ENCODE peak calls at places on chromosomes 13 and 19, in four cellular contexts. One of them, this sample, is unnamed.

GRCh38 chr13:74444877-74445479 is 310.8 kb upstream of the KLF12 start:
- DNase-seq in HepG2: no peak
- DNase-seq in K562: no peak
- DNase-seq in GM12878: no peak
- DNase-seq in this sample: no peak

GRCh38 chr19:18500820-18501219 is 21.1 kb downstream of the ELL start:
- DNase-seq in HepG2: no peak
- DNase-seq in K562: no peak
- DNase-seq in GM12878: no peak
- DNase-seq in this sample: no peak

GRCh38 chr19:17170538-17171297 is 44.4 kb upstream of the USE1 start:
- DNase-seq in HepG2: no peak
- DNase-seq in K562: no peak
- DNase-seq in GM12878: no peak
- DNase-seq in this sample: no peak

GRCh38 chr13:41311607-41312500 is 787 bp downstream of the NAA16 start:
- DNase-seq in HepG2: peak
- DNase-seq in K562: peak
- DNase-seq in GM12878: no peak
- DNase-seq in this sample: no peak

GRCh38 chr19:53365899-53366493 is 491 bp downstream of the ZNF525 start:
- DNase-seq in HepG2: peak
- DNase-seq in K562: peak
- DNase-seq in GM12878: no peak
- DNase-seq in this sample: no peak

GRCh38 chr19:14536926-14537692 is 7.7 kb downstream of the TECR start:
- DNase-seq in HepG2: no peak
- DNase-seq in K562: peak
- DNase-seq in GM12878: no peak
- DNase-seq in this sample: peak

GRCh38 chr13:113208424-113209335 is at the start of gene PCID2:
- DNase-seq in HepG2: peak
- DNase-seq in K562: peak
- DNase-seq in GM12878: peak
- DNase-seq in this sample: peak

GRCh38 chr19:5091576-5092215 is 122.8 kb downstream of the KDM4B start:
- DNase-seq in HepG2: no peak
- DNase-seq in K562: peak
- DNase-seq in GM12878: no peak
- DNase-seq in this sample: no peak

GRCh38 chr13:77333521-77334083 is 6.7 kb upstream of the MYCBP2 start:
- DNase-seq in HepG2: no peak
- DNase-seq in K562: no peak
- DNase-seq in GM12878: no peak
- DNase-seq in this sample: no peak

GRCh38 chr19:4362871-4363545 is 19.6 kb downstream of the MPND start:
- DNase-seq in HepG2: no peak
- DNase-seq in K562: no peak
- DNase-seq in GM12878: no peak
- DNase-seq in this sample: peak

GRCh38 chr19:670609-671075 is 5.5 kb upstream of the FSTL3 start:
- DNase-seq in HepG2: peak
- DNase-seq in K562: no peak
- DNase-seq in GM12878: no peak
- DNase-seq in this sample: no peak

GRCh38 chr13:33958964-33959363 is 141.0 kb downstream of the RFC3 start:
- DNase-seq in HepG2: no peak
- DNase-seq in K562: no peak
- DNase-seq in GM12878: peak
- DNase-seq in this sample: no peak

GRCh38 chr13:43905435-43906031 is 25.8 kb downstream of the LACC1 start:
- DNase-seq in HepG2: peak
- DNase-seq in K562: peak
- DNase-seq in GM12878: no peak
- DNase-seq in this sample: no peak

GRCh38 chr13:110714798-110715394 is 1.4 kb downstream of the ING1 start:
- DNase-seq in HepG2: peak
- DNase-seq in K562: no peak
- DNase-seq in GM12878: no peak
- DNase-seq in this sample: no peak

GRCh38 chr19:554817-555216 is 11.0 kb downstream of the GZMM start:
- DNase-seq in HepG2: no peak
- DNase-seq in K562: no peak
- DNase-seq in GM12878: no peak
- DNase-seq in this sample: no peak

GRCh38 chr13:65260938-65261880 is 1968.9 kb downstream of the PCDH9 start:
- DNase-seq in HepG2: no peak
- DNase-seq in K562: no peak
- DNase-seq in GM12878: no peak
- DNase-seq in this sample: no peak

GRCh38 chr19:5683177-5683886 is 2.5 kb downstream of the HSD11B1L start:
- DNase-seq in HepG2: no peak
- DNase-seq in K562: no peak
- DNase-seq in GM12878: no peak
- DNase-seq in this sample: no peak

GRCh38 chr13:106859505-106859904 is 291.6 kb upstream of the ARGLU1 start:
- DNase-seq in HepG2: no peak
- DNase-seq in K562: no peak
- DNase-seq in GM12878: no peak
- DNase-seq in this sample: no peak

GRCh38 chr13:31824705-31825512 is 85.6 kb downstream of the RXFP2 start:
- DNase-seq in HepG2: no peak
- DNase-seq in K562: no peak
- DNase-seq in GM12878: peak
- DNase-seq in this sample: no peak

GRCh38 chr19:1172353-1173159 is 1.5 kb downstream of the SBNO2 start:
- DNase-seq in HepG2: no peak
- DNase-seq in K562: no peak
- DNase-seq in GM12878: no peak
- DNase-seq in this sample: no peak

GRCh38 chr13:107099661-107100060 is 531.7 kb upstream of the ARGLU1 start:
- DNase-seq in HepG2: no peak
- DNase-seq in K562: no peak
- DNase-seq in GM12878: no peak
- DNase-seq in this sample: no peak

GRCh38 chr19:14150041-14150769 is 13.8 kb upstream of the ASF1B start:
- DNase-seq in HepG2: no peak
- DNase-seq in K562: no peak
- DNase-seq in GM12878: no peak
- DNase-seq in this sample: no peak

GRCh38 chr13:33388254-33388998 is 102.9 kb upstream of the STARD13 start:
- DNase-seq in HepG2: no peak
- DNase-seq in K562: no peak
- DNase-seq in GM12878: no peak
- DNase-seq in this sample: no peak

GRCh38 chr19:46902402-46902766 is 41.6 kb downstream of the ARHGAP35 start:
- DNase-seq in HepG2: no peak
- DNase-seq in K562: no peak
- DNase-seq in GM12878: no peak
- DNase-seq in this sample: no peak

DNA sequence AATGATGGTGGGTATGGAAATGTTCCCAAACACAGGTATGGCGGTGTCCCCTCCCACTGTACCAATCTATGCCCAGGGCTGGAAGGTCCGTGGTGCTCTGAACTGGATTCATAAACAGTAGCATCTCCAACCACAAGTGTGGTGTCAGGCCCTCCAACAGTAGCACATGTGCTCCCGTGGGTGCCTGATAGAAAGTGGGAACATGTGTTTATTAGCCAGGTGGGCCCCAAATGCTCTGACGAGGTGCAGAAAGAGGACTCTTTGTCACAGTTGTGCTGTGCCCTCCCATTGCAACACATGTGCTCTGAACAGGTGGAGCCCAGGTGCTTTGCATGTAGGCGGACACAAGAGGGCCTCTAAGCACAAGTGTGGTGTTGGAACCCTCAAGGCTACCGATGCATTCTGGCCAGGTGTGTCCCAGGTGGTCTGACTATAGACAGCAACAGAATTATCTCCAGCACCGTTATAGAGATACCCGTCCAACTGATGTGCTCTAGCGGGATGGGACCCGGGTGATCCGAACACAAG is 75.4 kb upstream of the ZNF30 start:
- DNase-seq in HepG2: peak
- DNase-seq in K562: no peak
- DNase-seq in GM12878: no peak
- DNase-seq in this sample: no peak
- TF ChIP-seq BRCA1 in HepG2: no peak
- TF ChIP-seq BRCA1 in K562: no peak
- TF ChIP-seq BRCA1 in GM12878: no peak
- TF ChIP-seq BRCA1 in this sample: no peak

GRCh38 chr13:101755228-101755887 is 302.9 kb downstream of the ITGBL1 start:
- DNase-seq in HepG2: no peak
- DNase-seq in K562: no peak
- DNase-seq in GM12878: no peak
- DNase-seq in this sample: no peak
- TF ChIP-seq BRCA1 in HepG2: no peak
- TF ChIP-seq BRCA1 in K562: no peak
- TF ChIP-seq BRCA1 in GM12878: no peak
- TF ChIP-seq BRCA1 in this sample: no peak

DNA sequence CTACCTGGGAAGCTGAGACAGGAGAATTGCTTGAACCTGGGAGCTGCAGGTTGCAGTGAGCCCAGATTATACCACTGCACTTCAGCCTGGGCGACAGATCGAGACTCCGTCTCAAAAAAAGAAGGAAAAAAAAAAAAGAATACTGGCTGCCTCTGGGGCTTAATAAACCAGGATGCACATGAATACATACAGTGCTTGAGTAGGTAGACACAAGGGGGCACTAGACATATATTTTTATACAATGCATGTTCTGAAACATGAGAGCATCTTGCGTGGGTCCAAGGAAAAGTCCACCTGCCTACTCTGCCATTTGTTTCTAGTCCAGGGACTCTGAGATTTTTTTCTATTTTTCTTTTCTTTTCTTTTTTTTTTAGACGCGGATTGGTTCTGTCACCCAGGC is 31.2 kb downstream of the KEAP1 start:
- DNase-seq in HepG2: peak
- DNase-seq in K562: no peak
- DNase-seq in GM12878: no peak
- DNase-seq in this sample: no peak
- TF ChIP-seq BRCA1 in HepG2: no peak
- TF ChIP-seq BRCA1 in K562: no peak
- TF ChIP-seq BRCA1 in GM12878: no peak
- TF ChIP-seq BRCA1 in this sample: no peak

DNA sequence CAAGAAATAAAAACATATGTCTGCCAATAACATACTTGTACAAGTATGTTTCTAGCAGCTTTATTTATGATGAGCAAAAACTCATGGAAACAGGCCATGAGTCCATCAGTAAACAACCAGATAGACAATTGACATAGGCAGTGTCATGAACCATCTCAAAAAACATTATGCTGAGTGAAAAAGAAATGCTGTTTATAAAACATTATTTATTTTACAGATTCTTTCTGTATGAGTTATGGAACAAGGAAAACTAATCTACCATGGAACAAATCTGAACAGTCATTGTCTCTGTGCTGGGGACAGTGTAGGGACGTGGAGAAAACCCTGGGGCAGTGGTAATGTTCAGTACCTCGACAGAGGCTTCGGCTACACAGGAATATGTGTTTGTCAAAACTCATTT is 283.9 kb downstream of the UQCRFS1 start:
- DNase-seq in HepG2: no peak
- DNase-seq in K562: no peak
- DNase-seq in GM12878: no peak
- DNase-seq in this sample: no peak
- TF ChIP-seq BRCA1 in HepG2: no peak
- TF ChIP-seq BRCA1 in K562: no peak
- TF ChIP-seq BRCA1 in GM12878: no peak
- TF ChIP-seq BRCA1 in this sample: no peak

This sample was measured in H1.